ENCODE peak calls at places on chromosomes 3 and 15, in four cellular contexts. K, R, U and G are unnamed samples.

GRCh38 chr15:101267320-101268104 is 9.8 kb downstream of the SELENOS start:
- DNase-seq in K (peak), R (no peak), U (no peak), G (no peak)

GRCh38 chr3:29335438-29335837 is 54.6 kb downstream of the RBMS3 start:
- DNase-seq in K (no peak), R (no peak), U (no peak), G (peak)

GRCh38 chr3:13053915-13054704 is 19.1 kb downstream of the IQSEC1 start:
- DNase-seq in K (no peak), R (no peak), U (no peak), G (no peak)

GRCh38 chr15:74775132-74775562 is 6.7 kb upstream of the CSK start:
- DNase-seq in K (no peak), R (no peak), U (no peak), G (no peak)

GRCh38 chr15:100495861-100496260 is 32.9 kb downstream of the CERS3 start:
- DNase-seq in K (no peak), R (no peak), U (no peak), G (no peak)

GRCh38 chr15:50353251-50353998 is 1.6 kb downstream of the GABPB1 start:
- DNase-seq in K (peak), R (no peak), U (no peak), G (no peak)

GRCh38 chr3:170307998-170308398 is 49.5 kb upstream of the SKIL start:
- DNase-seq in K (no peak), R (no peak), U (peak), G (no peak)

GRCh38 chr15:92580933-92581445 is 74.6 kb downstream of the FAM174B start:
- DNase-seq in K (no peak), R (no peak), U (no peak), G (no peak)

GRCh38 chr3:124939661-124940060 is 5.1 kb upstream of the MUC13 start:
- DNase-seq in K (no peak), R (no peak), U (no peak), G (no peak)

GRCh38 chr15:100665570-100665969 is 63.2 kb downstream of the ASB7 start:
- DNase-seq in K (no peak), R (no peak), U (no peak), G (no peak)

GRCh38 chr3:37974121-37974927 is 16.3 kb upstream of the VILL start:
- DNase-seq in K (peak), R (no peak), U (peak), G (peak)

DNA sequence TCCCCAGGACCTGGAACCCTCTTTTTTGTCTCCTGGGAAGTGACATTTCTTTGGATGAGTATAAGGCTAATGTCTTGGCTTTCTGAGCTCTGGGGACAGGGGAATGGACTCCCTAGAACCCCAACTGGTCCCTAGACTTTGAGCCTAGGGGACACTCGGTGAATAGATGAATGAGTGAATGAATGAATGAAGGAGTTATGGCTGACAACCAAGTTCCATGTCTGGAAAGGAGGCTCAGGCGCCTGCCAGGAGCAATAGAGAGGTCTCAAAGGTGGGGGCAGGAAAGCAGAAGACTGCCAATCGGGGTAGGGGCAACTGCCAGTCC is 712 bp upstream of the PRKCD start:
- DNase-seq in K (no peak), R (no peak), U (no peak), G (no peak)
- H2AFZ ChIP-seq in K (peak), R (peak), U (no peak), G (peak)

GRCh38 chr3:134332344-134332743 is 41.9 kb downstream of the AMOTL2 start:
- DNase-seq in K (no peak), R (no peak), U (no peak), G (no peak)
- TF ChIP-seq EP300 in K (no peak), R (no peak), U (no peak), G (no peak)

GRCh38 chr3:183252973-183253363 is at the start of gene B3GNT5:
- DNase-seq in K (peak), R (no peak), U (no peak), G (peak)
- TF ChIP-seq MXI1 in K (no peak), R (no peak), U (no peak), G (no peak)

GRCh38 chr15:43009206-43009605 is 88.6 kb upstream of the TTBK2 start:
- DNase-seq in K (no peak), R (no peak), U (no peak), G (no peak)
- H2AFZ ChIP-seq in K (no peak), R (no peak), U (no peak), G (no peak)

DNA sequence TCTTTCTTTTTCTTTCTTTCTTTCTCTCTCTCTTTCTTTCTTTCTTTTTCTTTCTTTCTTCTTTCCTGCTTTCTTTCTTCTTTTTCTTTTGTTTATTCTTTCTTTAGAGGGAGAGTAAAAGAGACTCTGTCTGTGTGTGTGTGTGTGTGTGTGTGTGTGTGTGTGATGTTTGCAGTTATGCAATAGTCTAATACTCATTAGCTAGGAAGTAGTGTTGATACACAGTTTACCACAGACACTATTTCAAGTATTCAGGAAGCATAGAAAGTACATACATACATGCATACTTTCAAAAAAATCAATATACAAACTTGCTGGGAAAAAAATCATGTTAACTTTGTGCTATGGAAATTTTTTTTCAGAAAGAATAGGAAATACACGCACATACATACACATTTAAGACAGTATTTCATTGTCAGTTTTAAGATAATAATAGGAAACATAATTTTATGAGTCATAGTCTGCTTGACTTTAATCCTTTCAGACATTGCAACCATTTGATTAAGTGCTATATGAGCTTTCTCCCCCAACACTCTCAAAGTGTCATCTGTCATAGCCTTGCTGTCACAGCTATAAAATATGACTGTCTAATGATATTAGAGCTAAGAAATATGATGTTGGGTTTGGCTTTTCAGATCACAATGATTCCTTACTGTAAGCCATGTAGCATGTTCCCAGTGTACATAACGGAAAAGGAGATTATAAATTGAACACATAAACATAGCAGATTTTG is 74.9 kb upstream of the EPHA3 start:
- DNase-seq in K (no peak), R (no peak), U (no peak), G (no peak)
- TF ChIP-seq EP300 in K (no peak), R (no peak), U (no peak), G (no peak)

DNA sequence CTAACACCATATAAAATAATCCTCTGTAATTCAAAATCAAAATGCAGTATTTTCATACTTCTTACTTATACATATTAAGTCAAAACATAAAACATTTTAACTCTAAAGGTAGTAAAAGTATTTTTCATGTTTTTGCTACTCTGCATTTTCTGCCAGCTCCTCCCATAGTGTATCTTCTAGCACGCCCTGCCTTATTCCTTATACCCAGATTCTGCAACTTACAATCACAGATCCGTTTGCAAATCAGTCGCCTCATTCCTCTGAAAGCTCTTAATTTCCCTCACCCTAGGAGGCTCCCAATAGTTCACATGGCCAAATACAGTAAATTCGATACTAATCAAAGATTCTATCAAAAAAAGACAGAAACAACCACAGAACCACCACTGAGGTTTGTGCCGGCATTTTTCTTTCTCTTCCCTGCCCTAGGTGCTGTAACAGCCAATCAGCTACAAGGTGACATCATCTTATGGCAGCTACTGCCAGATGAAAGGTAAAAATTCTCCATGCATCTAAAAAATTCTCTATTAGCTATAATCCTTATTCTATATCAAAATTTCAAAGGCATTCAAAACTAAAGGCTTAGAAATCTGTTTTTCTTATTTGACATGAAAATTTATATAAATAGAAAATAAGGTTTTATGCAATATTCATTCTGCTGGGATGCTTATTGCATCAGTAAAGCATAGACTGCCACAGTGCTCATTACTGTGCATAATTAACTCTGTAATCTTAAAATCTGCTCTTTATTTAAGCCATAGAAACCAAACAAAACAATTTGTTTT is 72.8 kb downstream of the CLASP2 start:
- DNase-seq in K (peak), R (no peak), U (no peak), G (peak)
- TF ChIP-seq MXI1 in K (no peak), R (no peak), U (no peak), G (peak)

GRCh38 chr3:196108075-196108743 is 26.3 kb upstream of the TFRC start:
- DNase-seq in K (peak), R (no peak), U (no peak), G (no peak)
- H2AFZ ChIP-seq in K (peak), R (no peak), U (no peak), G (no peak)

GRCh38 chr3:190032924-190033323 is 87.8 kb downstream of the P3H2 start:
- DNase-seq in K (no peak), R (no peak), U (no peak), G (no peak)
- TF ChIP-seq EP300 in K (no peak), R (no peak), U (no peak), G (no peak)